ENCODE peak calls at places on chromosome 20, in ten cellular contexts. One of them, this sample, is unnamed.

GRCh38 chr20:19433371-19434316 is 221.2 kb downstream of the SLC24A3 start:
- DNase-seq in NAMALWA: no peak
- DNase-seq in NCI-H1105: no peak
- DNase-seq in T-cell: no peak
- DNase-seq in activated CD4-positive, alpha-beta T cell treated with anti-CD3 and anti-CD28 coated beads, Interleukin-2, amount 50 U/mL, for 1 hour: no peak
- DNase-seq in G401: no peak
- DNase-seq in Daoy: peak; percentile 68
- DNase-seq in Caki2: no peak
- DNase-seq in stimulated activated CD4-positive, alpha-beta T cell treated with anti-CD3 and anti-CD28 coated beads, Interleukin-4, amount 100 ng/mL, for 24 hours: no peak
- DNase-seq in ureter: no peak
- DNase-seq in this sample: no peak

GRCh38 chr20:50283922-50284810 is 93.5 kb downstream of the CEBPB start:
- DNase-seq in NAMALWA: peak; percentile 31
- DNase-seq in NCI-H1105: no peak
- DNase-seq in T-cell: no peak
- DNase-seq in activated CD4-positive, alpha-beta T cell treated with anti-CD3 and anti-CD28 coated beads, Interleukin-2, amount 50 U/mL, for 1 hour: no peak
- DNase-seq in G401: no peak
- DNase-seq in Daoy: peak; percentile 84
- DNase-seq in Caki2: peak; percentile 58
- DNase-seq in stimulated activated CD4-positive, alpha-beta T cell treated with anti-CD3 and anti-CD28 coated beads, Interleukin-4, amount 100 ng/mL, for 24 hours: peak; percentile 23
- DNase-seq in ureter: no peak
- DNase-seq in this sample: peak; percentile 26

GRCh38 chr20:57392130-57392445 is 892 bp downstream of the RBM38 start:
- DNase-seq in NAMALWA: peak; percentile 55
- DNase-seq in NCI-H1105: no peak
- DNase-seq in T-cell: no peak
- DNase-seq in activated CD4-positive, alpha-beta T cell treated with anti-CD3 and anti-CD28 coated beads, Interleukin-2, amount 50 U/mL, for 1 hour: no peak
- DNase-seq in G401: no peak
- DNase-seq in Daoy: no peak
- DNase-seq in Caki2: no peak
- DNase-seq in stimulated activated CD4-positive, alpha-beta T cell treated with anti-CD3 and anti-CD28 coated beads, Interleukin-4, amount 100 ng/mL, for 24 hours: no peak
- DNase-seq in ureter: no peak
- DNase-seq in this sample: no peak

GRCh38 chr20:39853664-39854063 is 835.4 kb downstream of the MAFB start:
- DNase-seq in NAMALWA: no peak
- DNase-seq in NCI-H1105: no peak
- DNase-seq in T-cell: no peak
- DNase-seq in activated CD4-positive, alpha-beta T cell treated with anti-CD3 and anti-CD28 coated beads, Interleukin-2, amount 50 U/mL, for 1 hour: no peak
- DNase-seq in G401: no peak
- DNase-seq in Daoy: peak; percentile 53
- DNase-seq in Caki2: no peak
- DNase-seq in stimulated activated CD4-positive, alpha-beta T cell treated with anti-CD3 and anti-CD28 coated beads, Interleukin-4, amount 100 ng/mL, for 24 hours: no peak
- DNase-seq in ureter: no peak
- DNase-seq in this sample: no peak

GRCh38 chr20:49868964-49869363 is 46.4 kb downstream of the SPATA2 start:
- DNase-seq in NAMALWA: no peak
- DNase-seq in NCI-H1105: no peak
- DNase-seq in T-cell: no peak
- DNase-seq in activated CD4-positive, alpha-beta T cell treated with anti-CD3 and anti-CD28 coated beads, Interleukin-2, amount 50 U/mL, for 1 hour: no peak
- DNase-seq in G401: no peak
- DNase-seq in Daoy: no peak
- DNase-seq in Caki2: no peak
- DNase-seq in stimulated activated CD4-positive, alpha-beta T cell treated with anti-CD3 and anti-CD28 coated beads, Interleukin-4, amount 100 ng/mL, for 24 hours: no peak
- DNase-seq in ureter: no peak
- DNase-seq in this sample: no peak

GRCh38 chr20:56249244-56249955 is 868 bp downstream of the MC3R start:
- DNase-seq in NAMALWA: no peak
- DNase-seq in NCI-H1105: no peak
- DNase-seq in T-cell: no peak
- DNase-seq in activated CD4-positive, alpha-beta T cell treated with anti-CD3 and anti-CD28 coated beads, Interleukin-2, amount 50 U/mL, for 1 hour: no peak
- DNase-seq in G401: no peak
- DNase-seq in Daoy: peak; percentile 47
- DNase-seq in Caki2: peak; percentile 14
- DNase-seq in stimulated activated CD4-positive, alpha-beta T cell treated with anti-CD3 and anti-CD28 coated beads, Interleukin-4, amount 100 ng/mL, for 24 hours: no peak
- DNase-seq in ureter: no peak
- DNase-seq in this sample: peak; percentile 41

GRCh38 chr20:56788041-56788670 is 159.1 kb downstream of the TFAP2C start:
- DNase-seq in NAMALWA: no peak
- DNase-seq in NCI-H1105: no peak
- DNase-seq in T-cell: no peak
- DNase-seq in activated CD4-positive, alpha-beta T cell treated with anti-CD3 and anti-CD28 coated beads, Interleukin-2, amount 50 U/mL, for 1 hour: no peak
- DNase-seq in G401: no peak
- DNase-seq in Daoy: peak; percentile 95
- DNase-seq in Caki2: peak; percentile 96
- DNase-seq in stimulated activated CD4-positive, alpha-beta T cell treated with anti-CD3 and anti-CD28 coated beads, Interleukin-4, amount 100 ng/mL, for 24 hours: no peak
- DNase-seq in ureter: peak; percentile 66
- DNase-seq in this sample: no peak

GRCh38 chr20:19659468-19659867 is 98.6 kb upstream of the RIN2 start:
- DNase-seq in NAMALWA: peak; percentile 12
- DNase-seq in NCI-H1105: no peak
- DNase-seq in T-cell: no peak
- DNase-seq in activated CD4-positive, alpha-beta T cell treated with anti-CD3 and anti-CD28 coated beads, Interleukin-2, amount 50 U/mL, for 1 hour: no peak
- DNase-seq in G401: no peak
- DNase-seq in Daoy: no peak
- DNase-seq in Caki2: no peak
- DNase-seq in stimulated activated CD4-positive, alpha-beta T cell treated with anti-CD3 and anti-CD28 coated beads, Interleukin-4, amount 100 ng/mL, for 24 hours: no peak
- DNase-seq in ureter: no peak
- DNase-seq in this sample: no peak

GRCh38 chr20:56656632-56657031 is 27.5 kb downstream of the TFAP2C start:
- DNase-seq in NAMALWA: no peak
- DNase-seq in NCI-H1105: no peak
- DNase-seq in T-cell: no peak
- DNase-seq in activated CD4-positive, alpha-beta T cell treated with anti-CD3 and anti-CD28 coated beads, Interleukin-2, amount 50 U/mL, for 1 hour: no peak
- DNase-seq in G401: no peak
- DNase-seq in Daoy: peak; percentile 9
- DNase-seq in Caki2: no peak
- DNase-seq in stimulated activated CD4-positive, alpha-beta T cell treated with anti-CD3 and anti-CD28 coated beads, Interleukin-4, amount 100 ng/mL, for 24 hours: no peak
- DNase-seq in ureter: no peak
- DNase-seq in this sample: no peak

GRCh38 chr20:37807901-37808751 is 94.8 kb upstream of the VSTM2L start:
- DNase-seq in NAMALWA: no peak
- DNase-seq in NCI-H1105: no peak
- DNase-seq in T-cell: no peak
- DNase-seq in activated CD4-positive, alpha-beta T cell treated with anti-CD3 and anti-CD28 coated beads, Interleukin-2, amount 50 U/mL, for 1 hour: no peak
- DNase-seq in G401: no peak
- DNase-seq in Daoy: no peak
- DNase-seq in Caki2: no peak
- DNase-seq in stimulated activated CD4-positive, alpha-beta T cell treated with anti-CD3 and anti-CD28 coated beads, Interleukin-4, amount 100 ng/mL, for 24 hours: no peak
- DNase-seq in ureter: no peak
- DNase-seq in this sample: no peak

GRCh38 chr20:57747889-57748456 is 38.2 kb upstream of the PMEPA1 start:
- DNase-seq in NAMALWA: no peak
- DNase-seq in NCI-H1105: no peak
- DNase-seq in T-cell: no peak
- DNase-seq in activated CD4-positive, alpha-beta T cell treated with anti-CD3 and anti-CD28 coated beads, Interleukin-2, amount 50 U/mL, for 1 hour: no peak
- DNase-seq in G401: no peak
- DNase-seq in Daoy: peak; percentile 18
- DNase-seq in Caki2: peak; percentile 33
- DNase-seq in stimulated activated CD4-positive, alpha-beta T cell treated with anti-CD3 and anti-CD28 coated beads, Interleukin-4, amount 100 ng/mL, for 24 hours: no peak
- DNase-seq in ureter: no peak
- DNase-seq in this sample: no peak

GRCh38 chr20:31948008-31948407 is 3.8 kb downstream of the PDRG1 start:
- DNase-seq in NAMALWA: no peak
- DNase-seq in NCI-H1105: no peak
- DNase-seq in T-cell: no peak
- DNase-seq in activated CD4-positive, alpha-beta T cell treated with anti-CD3 and anti-CD28 coated beads, Interleukin-2, amount 50 U/mL, for 1 hour: no peak
- DNase-seq in G401: no peak
- DNase-seq in Daoy: no peak
- DNase-seq in Caki2: no peak
- DNase-seq in stimulated activated CD4-positive, alpha-beta T cell treated with anti-CD3 and anti-CD28 coated beads, Interleukin-4, amount 100 ng/mL, for 24 hours: no peak
- DNase-seq in ureter: no peak
- DNase-seq in this sample: no peak

GRCh38 chr20:3088031-3088430 is 3.5 kb upstream of the AVP start:
- DNase-seq in NAMALWA: no peak
- DNase-seq in NCI-H1105: no peak
- DNase-seq in T-cell: no peak
- DNase-seq in activated CD4-positive, alpha-beta T cell treated with anti-CD3 and anti-CD28 coated beads, Interleukin-2, amount 50 U/mL, for 1 hour: no peak
- DNase-seq in G401: no peak
- DNase-seq in Daoy: no peak
- DNase-seq in Caki2: no peak
- DNase-seq in stimulated activated CD4-positive, alpha-beta T cell treated with anti-CD3 and anti-CD28 coated beads, Interleukin-4, amount 100 ng/mL, for 24 hours: no peak
- DNase-seq in ureter: no peak
- DNase-seq in this sample: no peak

GRCh38 chr20:32571566-32571965 is 13.6 kb downstream of the NOL4L start:
- DNase-seq in NAMALWA: no peak
- DNase-seq in NCI-H1105: no peak
- DNase-seq in T-cell: no peak
- DNase-seq in activated CD4-positive, alpha-beta T cell treated with anti-CD3 and anti-CD28 coated beads, Interleukin-2, amount 50 U/mL, for 1 hour: no peak
- DNase-seq in G401: no peak
- DNase-seq in Daoy: no peak
- DNase-seq in Caki2: no peak
- DNase-seq in stimulated activated CD4-positive, alpha-beta T cell treated with anti-CD3 and anti-CD28 coated beads, Interleukin-4, amount 100 ng/mL, for 24 hours: no peak
- DNase-seq in ureter: no peak
- DNase-seq in this sample: no peak

GRCh38 chr20:19283503-19283902 is 71.1 kb downstream of the SLC24A3 start:
- DNase-seq in NAMALWA: no peak
- DNase-seq in NCI-H1105: no peak
- DNase-seq in T-cell: no peak
- DNase-seq in activated CD4-positive, alpha-beta T cell treated with anti-CD3 and anti-CD28 coated beads, Interleukin-2, amount 50 U/mL, for 1 hour: no peak
- DNase-seq in G401: no peak
- DNase-seq in Daoy: no peak
- DNase-seq in Caki2: no peak
- DNase-seq in stimulated activated CD4-positive, alpha-beta T cell treated with anti-CD3 and anti-CD28 coated beads, Interleukin-4, amount 100 ng/mL, for 24 hours: no peak
- DNase-seq in ureter: no peak
- DNase-seq in this sample: no peak

GRCh38 chr20:17873410-17874270 is 95.0 kb downstream of the SNX5 start:
- DNase-seq in NAMALWA: no peak
- DNase-seq in NCI-H1105: peak; percentile 47
- DNase-seq in T-cell: no peak
- DNase-seq in activated CD4-positive, alpha-beta T cell treated with anti-CD3 and anti-CD28 coated beads, Interleukin-2, amount 50 U/mL, for 1 hour: no peak
- DNase-seq in G401: no peak
- DNase-seq in Daoy: peak; percentile 85
- DNase-seq in Caki2: peak; percentile 25
- DNase-seq in stimulated activated CD4-positive, alpha-beta T cell treated with anti-CD3 and anti-CD28 coated beads, Interleukin-4, amount 100 ng/mL, for 24 hours: no peak
- DNase-seq in ureter: peak; percentile 87
- DNase-seq in this sample: no peak

GRCh38 chr20:10800288-10800687 is 126.5 kb upstream of the JAG1 start:
- DNase-seq in NAMALWA: no peak
- DNase-seq in NCI-H1105: no peak
- DNase-seq in T-cell: no peak
- DNase-seq in activated CD4-positive, alpha-beta T cell treated with anti-CD3 and anti-CD28 coated beads, Interleukin-2, amount 50 U/mL, for 1 hour: no peak
- DNase-seq in G401: no peak
- DNase-seq in Daoy: no peak
- DNase-seq in Caki2: no peak
- DNase-seq in stimulated activated CD4-positive, alpha-beta T cell treated with anti-CD3 and anti-CD28 coated beads, Interleukin-4, amount 100 ng/mL, for 24 hours: no peak
- DNase-seq in ureter: no peak
- DNase-seq in this sample: no peak

GRCh38 chr20:44051661-44052000 is 135.4 kb downstream of the JPH2 start:
- DNase-seq in NAMALWA: no peak
- DNase-seq in NCI-H1105: no peak
- DNase-seq in T-cell: no peak
- DNase-seq in activated CD4-positive, alpha-beta T cell treated with anti-CD3 and anti-CD28 coated beads, Interleukin-2, amount 50 U/mL, for 1 hour: no peak
- DNase-seq in G401: no peak
- DNase-seq in Daoy: no peak
- DNase-seq in Caki2: no peak
- DNase-seq in stimulated activated CD4-positive, alpha-beta T cell treated with anti-CD3 and anti-CD28 coated beads, Interleukin-4, amount 100 ng/mL, for 24 hours: no peak
- DNase-seq in ureter: peak; percentile 30
- DNase-seq in this sample: no peak

GRCh38 chr20:63544958-63545516 is 2.5 kb downstream of the SRMS start:
- DNase-seq in NAMALWA: no peak
- DNase-seq in NCI-H1105: no peak
- DNase-seq in T-cell: no peak
- DNase-seq in activated CD4-positive, alpha-beta T cell treated with anti-CD3 and anti-CD28 coated beads, Interleukin-2, amount 50 U/mL, for 1 hour: no peak
- DNase-seq in G401: no peak
- DNase-seq in Daoy: peak; percentile 69
- DNase-seq in Caki2: peak; percentile 67
- DNase-seq in stimulated activated CD4-positive, alpha-beta T cell treated with anti-CD3 and anti-CD28 coated beads, Interleukin-4, amount 100 ng/mL, for 24 hours: no peak
- DNase-seq in ureter: no peak
- DNase-seq in this sample: no peak

GRCh38 chr20:49112596-49113274 is 66.6 kb downstream of the CSE1L start:
- DNase-seq in NAMALWA: no peak
- DNase-seq in NCI-H1105: no peak
- DNase-seq in T-cell: no peak
- DNase-seq in activated CD4-positive, alpha-beta T cell treated with anti-CD3 and anti-CD28 coated beads, Interleukin-2, amount 50 U/mL, for 1 hour: no peak
- DNase-seq in G401: no peak
- DNase-seq in Daoy: no peak
- DNase-seq in Caki2: no peak
- DNase-seq in stimulated activated CD4-positive, alpha-beta T cell treated with anti-CD3 and anti-CD28 coated beads, Interleukin-4, amount 100 ng/mL, for 24 hours: no peak
- DNase-seq in ureter: no peak
- DNase-seq in this sample: no peak

GRCh38 chr20:36407196-36407733 is 101.1 kb downstream of the DLGAP4 start:
- DNase-seq in NAMALWA: no peak
- DNase-seq in NCI-H1105: no peak
- DNase-seq in T-cell: no peak
- DNase-seq in activated CD4-positive, alpha-beta T cell treated with anti-CD3 and anti-CD28 coated beads, Interleukin-2, amount 50 U/mL, for 1 hour: no peak
- DNase-seq in G401: no peak
- DNase-seq in Daoy: peak; percentile 62
- DNase-seq in Caki2: no peak
- DNase-seq in stimulated activated CD4-positive, alpha-beta T cell treated with anti-CD3 and anti-CD28 coated beads, Interleukin-4, amount 100 ng/mL, for 24 hours: no peak
- DNase-seq in ureter: no peak
- DNase-seq in this sample: no peak

GRCh38 chr20:64271636-64272035 is 16.1 kb downstream of the PCMTD2 start:
- DNase-seq in NAMALWA: no peak
- DNase-seq in NCI-H1105: no peak
- DNase-seq in T-cell: no peak
- DNase-seq in activated CD4-positive, alpha-beta T cell treated with anti-CD3 and anti-CD28 coated beads, Interleukin-2, amount 50 U/mL, for 1 hour: no peak
- DNase-seq in G401: no peak
- DNase-seq in Daoy: no peak
- DNase-seq in Caki2: no peak
- DNase-seq in stimulated activated CD4-positive, alpha-beta T cell treated with anti-CD3 and anti-CD28 coated beads, Interleukin-4, amount 100 ng/mL, for 24 hours: no peak
- DNase-seq in ureter: no peak
- DNase-seq in this sample: no peak

GRCh38 chr20:1811621-1812498 is 83.3 kb upstream of the SIRPA start:
- DNase-seq in NAMALWA: no peak
- DNase-seq in NCI-H1105: no peak
- DNase-seq in T-cell: no peak
- DNase-seq in activated CD4-positive, alpha-beta T cell treated with anti-CD3 and anti-CD28 coated beads, Interleukin-2, amount 50 U/mL, for 1 hour: no peak
- DNase-seq in G401: no peak
- DNase-seq in Daoy: no peak
- DNase-seq in Caki2: no peak
- DNase-seq in stimulated activated CD4-positive, alpha-beta T cell treated with anti-CD3 and anti-CD28 coated beads, Interleukin-4, amount 100 ng/mL, for 24 hours: no peak
- DNase-seq in ureter: no peak
- DNase-seq in this sample: no peak

GRCh38 chr20:38473353-38473795 is 731 bp downstream of the RALGAPB start:
- DNase-seq in NAMALWA: peak; percentile 22
- DNase-seq in NCI-H1105: peak; percentile 57
- DNase-seq in T-cell: no peak
- DNase-seq in activated CD4-positive, alpha-beta T cell treated with anti-CD3 and anti-CD28 coated beads, Interleukin-2, amount 50 U/mL, for 1 hour: no peak
- DNase-seq in G401: peak; percentile 35
- DNase-seq in Daoy: peak; percentile 21
- DNase-seq in Caki2: peak; percentile 48
- DNase-seq in stimulated activated CD4-positive, alpha-beta T cell treated with anti-CD3 and anti-CD28 coated beads, Interleukin-4, amount 100 ng/mL, for 24 hours: no peak
- DNase-seq in ureter: no peak
- DNase-seq in this sample: no peak

GRCh38 chr20:25318471-25319240 is 70.8 kb downstream of the PYGB start:
- DNase-seq in NAMALWA: peak; percentile 77
- DNase-seq in NCI-H1105: no peak
- DNase-seq in T-cell: no peak
- DNase-seq in activated CD4-positive, alpha-beta T cell treated with anti-CD3 and anti-CD28 coated beads, Interleukin-2, amount 50 U/mL, for 1 hour: no peak
- DNase-seq in G401: no peak
- DNase-seq in Daoy: no peak
- DNase-seq in Caki2: no peak
- DNase-seq in stimulated activated CD4-positive, alpha-beta T cell treated with anti-CD3 and anti-CD28 coated beads, Interleukin-4, amount 100 ng/mL, for 24 hours: no peak
- DNase-seq in ureter: no peak
- DNase-seq in this sample: no peak

GRCh38 chr20:39986231-39986904 is 702.7 kb downstream of the MAFB start:
- DNase-seq in NAMALWA: no peak
- DNase-seq in NCI-H1105: peak; percentile 18
- DNase-seq in T-cell: no peak
- DNase-seq in activated CD4-positive, alpha-beta T cell treated with anti-CD3 and anti-CD28 coated beads, Interleukin-2, amount 50 U/mL, for 1 hour: no peak
- DNase-seq in G401: no peak
- DNase-seq in Daoy: no peak
- DNase-seq in Caki2: peak; percentile 52
- DNase-seq in stimulated activated CD4-positive, alpha-beta T cell treated with anti-CD3 and anti-CD28 coated beads, Interleukin-4, amount 100 ng/mL, for 24 hours: no peak
- DNase-seq in ureter: peak; percentile 56
- DNase-seq in this sample: no peak

GRCh38 chr20:36824142-36824940 is 50.8 kb upstream of the DSN1 start:
- DNase-seq in NAMALWA: no peak
- DNase-seq in NCI-H1105: no peak
- DNase-seq in T-cell: no peak
- DNase-seq in activated CD4-positive, alpha-beta T cell treated with anti-CD3 and anti-CD28 coated beads, Interleukin-2, amount 50 U/mL, for 1 hour: no peak
- DNase-seq in G401: no peak
- DNase-seq in Daoy: no peak
- DNase-seq in Caki2: peak; percentile 64
- DNase-seq in stimulated activated CD4-positive, alpha-beta T cell treated with anti-CD3 and anti-CD28 coated beads, Interleukin-4, amount 100 ng/mL, for 24 hours: no peak
- DNase-seq in ureter: no peak
- DNase-seq in this sample: no peak